ENCODE peak calls at places on chromosomes 11 and 22, in four cellular contexts. F is BJ, S is cardiac fibroblast, I is fibroblast of the aortic adventitia. T is an unnamed sample.

GRCh38 chr11:65214212-65214845 is 32.6 kb downstream of the CAPN1 start:
- DNase-seq in F (no peak), S (no peak), I (no peak), T (no peak)

GRCh38 chr11:83827940-83828554 is 541.9 kb upstream of the CCDC90B start:
- DNase-seq in I (peak), F (no peak), S (peak), T (no peak)

GRCh38 chr11:72719551-72719950 is 32.7 kb downstream of the ARAP1 start:
- DNase-seq in S (no peak), I (no peak), F (no peak), T (no peak)

GRCh38 chr11:79087238-79087956 is 353.4 kb downstream of the TENM4 start:
- DNase-seq in F (peak), I (peak), S (peak), T (peak)

GRCh38 chr11:76621866-76622265 is 48.7 kb downstream of the LRRC32 start:
- DNase-seq in F (no peak), I (peak), S (peak), T (no peak)

GRCh38 chr11:71489311-71490043 is 36.5 kb downstream of the NADSYN1 start:
- DNase-seq in F (no peak), I (peak), S (peak), T (peak)

GRCh38 chr11:59135648-59136461 is 6.8 kb upstream of the FAM111A start:
- DNase-seq in I (peak), F (no peak), S (peak), T (peak)

GRCh38 chr11:34433899-34434298 is 4.8 kb upstream of the CAT start:
- DNase-seq in F (no peak), I (no peak), S (no peak), T (no peak)

GRCh38 chr22:32313532-32313931 is 44.1 kb upstream of the RFPL3 start:
- DNase-seq in I (no peak), F (no peak), S (no peak), T (no peak)

GRCh38 chr11:96331556-96332168 is 11.3 kb downstream of the MAML2 start:
- DNase-seq in F (no peak), I (no peak), S (no peak), T (no peak)

GRCh38 chr22:42548597-42549328 is 5.0 kb upstream of the SERHL2 start:
- DNase-seq in I (no peak), F (no peak), S (no peak), T (no peak)
- H3K4me3 ChIP-seq in I (no peak), F (no peak), S (no peak), T (no peak)

GRCh38 chr22:47150426-47150825 is 388.0 kb downstream of the TBC1D22A start:
- DNase-seq in F (no peak), S (no peak), I (no peak), T (no peak)

GRCh38 chr22:47152236-47152635 is 389.8 kb downstream of the TBC1D22A start:
- DNase-seq in S (no peak), F (no peak), I (no peak), T (no peak)

GRCh38 chr22:47151064-47151463 is 388.6 kb downstream of the TBC1D22A start:
- DNase-seq in S (no peak), I (no peak), F (no peak), T (no peak)

GRCh38 chr22:47152938-47153337 is 390.5 kb downstream of the TBC1D22A start:
- DNase-seq in I (peak), F (no peak), S (peak), T (no peak)

GRCh38 chr22:47151490-47151889 is 389.0 kb downstream of the TBC1D22A start:
- DNase-seq in S (peak), I (peak), F (no peak), T (peak)
- H3K4me3 ChIP-seq in S (no peak), I (no peak), F (no peak), T (no peak)

DNA sequence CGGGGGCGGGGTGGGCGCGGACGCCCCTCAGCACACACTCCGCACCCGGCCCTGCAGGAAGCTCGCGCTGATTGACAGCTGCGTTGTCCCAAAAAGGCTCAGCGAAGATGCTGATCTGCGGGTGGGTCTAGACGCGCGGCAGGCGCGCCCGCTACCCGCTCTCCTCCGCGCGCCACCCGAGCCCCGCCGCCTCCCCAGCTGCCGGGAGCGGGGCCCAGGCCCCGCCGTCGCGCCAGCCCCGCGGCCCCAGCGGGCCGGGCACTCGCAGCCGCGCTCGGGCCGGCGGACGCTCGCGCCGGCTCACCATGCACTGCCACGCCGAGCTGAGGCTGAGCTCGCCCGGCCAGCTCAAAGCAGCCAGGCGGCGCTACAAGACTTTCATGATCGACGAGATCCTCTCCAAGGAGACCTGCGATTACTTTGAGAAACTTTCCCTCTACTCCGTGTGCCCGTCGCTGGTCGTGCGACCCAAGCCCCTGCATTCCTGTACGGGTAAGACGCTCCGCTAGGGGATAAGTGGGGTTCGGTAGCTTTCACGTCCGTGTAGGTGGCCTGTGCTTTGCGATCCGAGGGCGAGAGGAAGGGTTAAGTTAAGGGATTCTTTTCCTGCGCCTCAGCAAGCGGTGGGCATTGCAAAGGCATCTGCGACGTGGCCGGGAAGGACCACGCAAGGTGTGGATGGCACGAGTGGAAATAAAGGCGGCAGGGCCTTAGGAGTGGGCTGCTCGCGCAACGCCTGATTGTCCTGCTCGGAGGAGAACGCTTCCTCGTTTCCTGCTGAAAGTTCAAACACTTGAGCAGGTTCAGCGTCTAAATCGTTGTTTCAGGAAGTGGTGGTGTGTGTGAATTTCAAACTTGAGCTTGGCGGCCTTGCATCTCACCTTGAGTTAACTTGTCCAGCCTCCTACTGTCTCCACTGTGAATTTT is at the start of gene BARX2:
- DNase-seq in I (peak), S (peak), F (no peak), T (peak)
- H3K4me3 ChIP-seq in I (no peak), S (no peak), F (no peak), T (peak)

DNA sequence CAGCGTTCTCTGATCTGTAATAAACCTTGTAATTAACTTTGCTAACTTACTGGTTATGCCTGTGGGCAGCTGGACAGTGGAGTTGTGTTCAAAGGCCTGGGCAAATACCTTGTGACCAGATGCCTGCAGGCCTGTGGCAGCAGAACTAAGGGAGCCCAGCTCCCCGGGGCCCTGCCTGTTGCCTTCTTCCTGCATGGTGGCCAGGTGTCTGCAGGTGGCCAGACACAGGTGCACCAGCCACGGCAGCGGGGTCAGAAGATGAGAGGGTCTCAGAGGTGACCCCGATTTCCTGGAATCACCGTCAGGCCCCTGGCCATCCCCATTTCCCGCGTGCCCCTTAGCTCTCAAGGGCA is 127.2 kb downstream of the OSBP2 start:
- DNase-seq in F (no peak), I (no peak), S (no peak), T (no peak)
- H3K4me3 ChIP-seq in F (peak), I (peak), S (peak), T (peak)

DNA sequence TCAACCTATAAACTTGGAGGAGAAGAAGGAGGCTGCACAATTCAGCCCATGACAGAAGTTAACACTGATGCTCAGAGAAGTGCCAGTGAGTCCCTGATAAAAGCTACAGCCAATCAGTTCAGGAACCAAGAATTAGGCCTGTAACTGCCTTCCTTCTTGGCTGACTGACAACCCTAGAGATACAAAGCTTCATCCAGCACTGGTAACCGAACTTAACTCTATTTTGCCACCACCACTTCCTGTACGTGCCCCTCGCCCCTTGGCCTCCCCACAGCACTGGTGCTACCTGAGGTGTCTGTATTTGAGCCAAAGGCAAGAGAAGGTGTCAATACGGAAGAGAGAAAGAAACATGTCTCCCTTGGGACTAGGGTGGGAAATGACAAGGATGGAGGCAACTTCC is 40.1 kb upstream of the POU2AF1 start:
- DNase-seq in S (no peak), I (no peak), F (no peak), T (no peak)
- H3K4me3 ChIP-seq in S (no peak), I (no peak), F (no peak), T (no peak)

GRCh38 chr22:50191041-50191740 is 5.5 kb downstream of the TRABD start:
- DNase-seq in S (peak), F (no peak), I (no peak), T (no peak)
- H3K4me3 ChIP-seq in S (peak), F (peak), I (peak), T (peak)

GRCh38 chr11:2699185-2699530 is 636 bp downstream of the KCNQ1OT1 start:
- DNase-seq in S (no peak), I (no peak), F (no peak), T (no peak)
- H3K4me3 ChIP-seq in S (peak), I (peak), F (peak), T (peak)

T was measured in skeletal muscle cell.